ENCODE peak calls at places on chromosomes 4 and X, in four cellular contexts. S is HTR-8/SVneo, O is D341Med, D is GM12892. V is an unnamed sample.
A peak's percentile ranks its signal among the peaks of the same experiment; 100 is the strongest.

GRCh38 chr4:8188743-8189550 is 10.1 kb upstream of the SH3TC1 start:
- DNase-seq in O (no peak), D (no peak), S (no peak), V (peak; percentile 23)

GRCh38 chr4:15725608-15726007 is 22.7 kb downstream of the BST1 start:
- DNase-seq in S (no peak), O (no peak), D (no peak), V (no peak)

GRCh38 chr4:87103691-87104187 is 116.7 kb downstream of the KLHL8 start:
- DNase-seq in O (no peak), D (no peak), S (peak; percentile 7), V (no peak)

GRCh38 chr4:41963105-41963504 is 18.5 kb upstream of the DCAF4L1 start:
- DNase-seq in S (no peak), D (no peak), O (no peak), V (no peak)

GRCh38 chrX:96984538-96984937 is 100.8 kb downstream of the RPA4 start:
- DNase-seq in S (no peak), D (no peak), O (no peak), V (no peak)

GRCh38 chr4:181592221-181592745 is 650.9 kb upstream of the TENM3 start:
- DNase-seq in S (no peak), D (no peak), O (no peak), V (no peak)

GRCh38 chr4:166282081-166282770 is 409.2 kb downstream of the TLL1 start:
- DNase-seq in O (no peak), S (no peak), D (no peak), V (no peak)

GRCh38 chr4:125891597-125892258 is 577.0 kb downstream of the FAT4 start:
- DNase-seq in S (peak; percentile 47), O (no peak), D (no peak), V (no peak)

GRCh38 chrX:5870238-5870637 is 358.4 kb downstream of the NLGN4X start:
- DNase-seq in S (no peak), D (no peak), O (no peak), V (no peak)

GRCh38 chrX:71543316-71543715 is 10.4 kb downstream of the OGT start:
- DNase-seq in S (no peak), O (peak; percentile 31), D (no peak), V (no peak)

GRCh38 chrX:112832481-112833095 is 8.0 kb downstream of the AMOT start:
- DNase-seq in D (no peak), S (no peak), O (no peak), V (no peak)

GRCh38 chr4:58301384-58301783 is 1191.2 kb upstream of the IGFBP7 start:
- DNase-seq in O (no peak), S (no peak), D (no peak), V (no peak)

GRCh38 chr4:143411527-143412480 is 75.1 kb downstream of the GAB1 start:
- DNase-seq in O (no peak), D (no peak), S (no peak), V (no peak)

GRCh38 chr4:8912506-8912905 is 40.9 kb upstream of the HMX1 start:
- DNase-seq in S (no peak), D (peak; percentile 1), O (peak; percentile 12), V (peak; percentile 12)

GRCh38 chrX:17773221-17773876 is 36.1 kb downstream of the SCML1 start:
- DNase-seq in S (no peak), D (no peak), O (no peak), V (no peak)

GRCh38 chr4:3302786-3303444 is 10.1 kb downstream of the RGS12 start:
- DNase-seq in S (no peak), O (no peak), D (no peak), V (no peak)

GRCh38 chr4:5732158-5732557 is 21.2 kb downstream of the EVC start:
- DNase-seq in S (no peak), O (no peak), D (no peak), V (no peak)

V was measured in 8988T.